ENCODE peak calls at places on chromosomes 11 and 22, in six cellular contexts. One of them, this sample, is unnamed.

GRCh38 chr11:76771446-76772099 is 11.6 kb upstream of the TSKU start:
- DNase-seq in GM23338: no peak
- DNase-seq in HepG2: no peak
- DNase-seq in sigmoid colon: peak
- DNase-seq in SK-N-MC: no peak
- DNase-seq in endothelial cell of umbilical vein: no peak
- DNase-seq in this sample: no peak

GRCh38 chr22:46525681-46526483 is 11.5 kb downstream of the CELSR1 start:
- DNase-seq in GM23338: no peak
- DNase-seq in HepG2: no peak
- DNase-seq in sigmoid colon: no peak
- DNase-seq in SK-N-MC: no peak
- DNase-seq in endothelial cell of umbilical vein: no peak
- DNase-seq in this sample: no peak

GRCh38 chr11:129283141-129283540 is 91.0 kb upstream of the ARHGAP32 start:
- DNase-seq in GM23338: peak
- DNase-seq in HepG2: peak
- DNase-seq in sigmoid colon: no peak
- DNase-seq in SK-N-MC: no peak
- DNase-seq in endothelial cell of umbilical vein: no peak
- DNase-seq in this sample: no peak

GRCh38 chr11:45583981-45584380 is 81.4 kb downstream of the CHST1 start:
- DNase-seq in GM23338: no peak
- DNase-seq in HepG2: no peak
- DNase-seq in sigmoid colon: no peak
- DNase-seq in SK-N-MC: no peak
- DNase-seq in endothelial cell of umbilical vein: no peak
- DNase-seq in this sample: no peak

GRCh38 chr11:129928923-129929692 is 33.7 kb upstream of the NFRKB start:
- DNase-seq in GM23338: no peak
- DNase-seq in HepG2: no peak
- DNase-seq in sigmoid colon: no peak
- DNase-seq in SK-N-MC: no peak
- DNase-seq in endothelial cell of umbilical vein: no peak
- DNase-seq in this sample: no peak

GRCh38 chr11:19161651-19162050 is 40.1 kb downstream of the CSRP3 start:
- DNase-seq in GM23338: no peak
- DNase-seq in HepG2: no peak
- DNase-seq in sigmoid colon: no peak
- DNase-seq in SK-N-MC: no peak
- DNase-seq in endothelial cell of umbilical vein: no peak
- DNase-seq in this sample: no peak

GRCh38 chr11:77196961-77197360 is 68.9 kb downstream of the MYO7A start:
- DNase-seq in GM23338: no peak
- DNase-seq in HepG2: no peak
- DNase-seq in sigmoid colon: peak
- DNase-seq in SK-N-MC: no peak
- DNase-seq in endothelial cell of umbilical vein: no peak
- DNase-seq in this sample: no peak

GRCh38 chr22:27454807-27455450 is 346.6 kb downstream of the MN1 start:
- DNase-seq in GM23338: peak
- DNase-seq in HepG2: no peak
- DNase-seq in sigmoid colon: no peak
- DNase-seq in SK-N-MC: no peak
- DNase-seq in endothelial cell of umbilical vein: no peak
- DNase-seq in this sample: no peak

GRCh38 chr22:46538816-46539163 is 1.4 kb upstream of the CELSR1 start:
- DNase-seq in GM23338: no peak
- DNase-seq in HepG2: no peak
- DNase-seq in sigmoid colon: no peak
- DNase-seq in SK-N-MC: no peak
- DNase-seq in endothelial cell of umbilical vein: no peak
- DNase-seq in this sample: no peak

GRCh38 chr11:75760710-75761493 is 7.7 kb upstream of the DGAT2 start:
- DNase-seq in GM23338: no peak
- DNase-seq in HepG2: no peak
- DNase-seq in sigmoid colon: no peak
- DNase-seq in SK-N-MC: no peak
- DNase-seq in endothelial cell of umbilical vein: peak
- DNase-seq in this sample: no peak

GRCh38 chr11:115612331-115612730 is 108.1 kb upstream of the CADM1 start:
- DNase-seq in GM23338: peak
- DNase-seq in HepG2: no peak
- DNase-seq in sigmoid colon: no peak
- DNase-seq in SK-N-MC: no peak
- DNase-seq in endothelial cell of umbilical vein: no peak
- DNase-seq in this sample: no peak

GRCh38 chr22:46108564-46109473 is 41.5 kb upstream of the PPARA start:
- DNase-seq in GM23338: peak
- DNase-seq in HepG2: peak
- DNase-seq in sigmoid colon: peak
- DNase-seq in SK-N-MC: no peak
- DNase-seq in endothelial cell of umbilical vein: peak
- DNase-seq in this sample: peak

GRCh38 chr22:44640618-44641155 is 61.3 kb upstream of the PRR5 start:
- DNase-seq in GM23338: no peak
- DNase-seq in HepG2: no peak
- DNase-seq in sigmoid colon: no peak
- DNase-seq in SK-N-MC: no peak
- DNase-seq in endothelial cell of umbilical vein: no peak
- DNase-seq in this sample: peak

GRCh38 chr11:65445101-65445603 is 22.6 kb downstream of the NEAT1 start:
- DNase-seq in GM23338: no peak
- DNase-seq in HepG2: no peak
- DNase-seq in sigmoid colon: no peak
- DNase-seq in SK-N-MC: no peak
- DNase-seq in endothelial cell of umbilical vein: peak
- DNase-seq in this sample: no peak

GRCh38 chr11:2202071-2202899 is 30.7 kb upstream of the TH start:
- DNase-seq in GM23338: no peak
- DNase-seq in HepG2: no peak
- DNase-seq in sigmoid colon: peak
- DNase-seq in SK-N-MC: no peak
- DNase-seq in endothelial cell of umbilical vein: no peak
- DNase-seq in this sample: peak

GRCh38 chr11:123757976-123758375 is 3.7 kb upstream of the OR6X1 start:
- DNase-seq in GM23338: no peak
- DNase-seq in HepG2: no peak
- DNase-seq in sigmoid colon: no peak
- DNase-seq in SK-N-MC: no peak
- DNase-seq in endothelial cell of umbilical vein: no peak
- DNase-seq in this sample: no peak

GRCh38 chr11:129066229-129066628 is 123.6 kb upstream of the TP53AIP1 start:
- DNase-seq in GM23338: no peak
- DNase-seq in HepG2: no peak
- DNase-seq in sigmoid colon: no peak
- DNase-seq in SK-N-MC: no peak
- DNase-seq in endothelial cell of umbilical vein: no peak
- DNase-seq in this sample: no peak

GRCh38 chr11:72738199-72739141 is 13.7 kb downstream of the ARAP1 start:
- DNase-seq in GM23338: peak
- DNase-seq in HepG2: no peak
- DNase-seq in sigmoid colon: peak
- DNase-seq in SK-N-MC: no peak
- DNase-seq in endothelial cell of umbilical vein: no peak
- DNase-seq in this sample: no peak

GRCh38 chr22:44436656-44437492 is 61.2 kb downstream of the RTL6 start:
- DNase-seq in GM23338: no peak
- DNase-seq in HepG2: no peak
- DNase-seq in sigmoid colon: peak
- DNase-seq in SK-N-MC: no peak
- DNase-seq in endothelial cell of umbilical vein: no peak
- DNase-seq in this sample: no peak

GRCh38 chr11:58003036-58003435 is 20.6 kb upstream of the OR9Q1 start:
- DNase-seq in GM23338: no peak
- DNase-seq in HepG2: no peak
- DNase-seq in sigmoid colon: no peak
- DNase-seq in SK-N-MC: no peak
- DNase-seq in endothelial cell of umbilical vein: peak
- DNase-seq in this sample: no peak

GRCh38 chr11:113014262-113014661 is 53.0 kb downstream of the NCAM1 start:
- DNase-seq in GM23338: no peak
- DNase-seq in HepG2: no peak
- DNase-seq in sigmoid colon: peak
- DNase-seq in SK-N-MC: no peak
- DNase-seq in endothelial cell of umbilical vein: no peak
- DNase-seq in this sample: peak

GRCh38 chr11:117315285-117316196 is 515 bp downstream of the BACE1 start:
- DNase-seq in GM23338: peak
- DNase-seq in HepG2: no peak
- DNase-seq in sigmoid colon: peak
- DNase-seq in SK-N-MC: no peak
- DNase-seq in endothelial cell of umbilical vein: peak
- DNase-seq in this sample: no peak

GRCh38 chr11:69173326-69173725 is 17.6 kb downstream of the SMIM38 start:
- DNase-seq in GM23338: no peak
- DNase-seq in HepG2: no peak
- DNase-seq in sigmoid colon: no peak
- DNase-seq in SK-N-MC: no peak
- DNase-seq in endothelial cell of umbilical vein: no peak
- DNase-seq in this sample: no peak
- TF ChIP-seq POLR2AphosphoS5 in GM23338: no peak
- TF ChIP-seq POLR2AphosphoS5 in HepG2: no peak
- TF ChIP-seq POLR2AphosphoS5 in sigmoid colon: no peak
- TF ChIP-seq POLR2AphosphoS5 in SK-N-MC: no peak
- TF ChIP-seq POLR2AphosphoS5 in endothelial cell of umbilical vein: no peak
- TF ChIP-seq POLR2AphosphoS5 in this sample: no peak

DNA sequence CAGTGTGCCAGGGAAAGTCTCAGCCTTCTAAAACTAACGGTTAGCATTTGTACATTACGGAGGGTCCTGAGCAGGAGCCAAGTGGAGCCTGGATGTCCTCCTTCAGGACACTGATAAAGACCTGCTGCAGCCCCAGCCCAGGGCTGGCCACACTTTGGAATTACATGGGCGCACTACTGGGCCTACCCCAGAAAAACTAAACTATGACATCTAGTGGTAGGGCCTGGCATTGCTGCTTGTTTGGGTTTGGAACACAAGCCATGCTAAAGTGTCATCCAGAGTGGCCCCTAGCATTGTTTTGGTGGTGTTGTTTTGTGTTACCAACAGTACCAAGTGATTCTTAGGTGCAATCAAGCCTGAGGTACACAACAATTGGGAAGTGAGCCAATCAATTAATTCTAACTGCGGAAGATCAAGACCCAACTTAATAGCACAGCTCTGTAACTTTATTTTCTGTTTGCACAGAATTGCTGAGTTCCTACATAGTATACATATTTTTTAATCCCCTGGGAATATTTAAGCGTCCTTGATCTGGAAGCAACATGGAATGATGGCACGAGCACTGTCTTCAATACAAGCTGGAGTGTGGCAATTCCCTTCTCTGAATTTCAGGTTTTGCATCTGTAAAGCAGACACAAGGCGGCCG is 340.7 kb downstream of the LARGE1 start:
- DNase-seq in GM23338: peak
- DNase-seq in HepG2: peak
- DNase-seq in sigmoid colon: peak
- DNase-seq in SK-N-MC: no peak
- DNase-seq in endothelial cell of umbilical vein: no peak
- DNase-seq in this sample: peak
- TF ChIP-seq POLR2AphosphoS5 in GM23338: no peak
- TF ChIP-seq POLR2AphosphoS5 in HepG2: no peak
- TF ChIP-seq POLR2AphosphoS5 in sigmoid colon: no peak
- TF ChIP-seq POLR2AphosphoS5 in SK-N-MC: no peak
- TF ChIP-seq POLR2AphosphoS5 in endothelial cell of umbilical vein: no peak
- TF ChIP-seq POLR2AphosphoS5 in this sample: no peak

DNA sequence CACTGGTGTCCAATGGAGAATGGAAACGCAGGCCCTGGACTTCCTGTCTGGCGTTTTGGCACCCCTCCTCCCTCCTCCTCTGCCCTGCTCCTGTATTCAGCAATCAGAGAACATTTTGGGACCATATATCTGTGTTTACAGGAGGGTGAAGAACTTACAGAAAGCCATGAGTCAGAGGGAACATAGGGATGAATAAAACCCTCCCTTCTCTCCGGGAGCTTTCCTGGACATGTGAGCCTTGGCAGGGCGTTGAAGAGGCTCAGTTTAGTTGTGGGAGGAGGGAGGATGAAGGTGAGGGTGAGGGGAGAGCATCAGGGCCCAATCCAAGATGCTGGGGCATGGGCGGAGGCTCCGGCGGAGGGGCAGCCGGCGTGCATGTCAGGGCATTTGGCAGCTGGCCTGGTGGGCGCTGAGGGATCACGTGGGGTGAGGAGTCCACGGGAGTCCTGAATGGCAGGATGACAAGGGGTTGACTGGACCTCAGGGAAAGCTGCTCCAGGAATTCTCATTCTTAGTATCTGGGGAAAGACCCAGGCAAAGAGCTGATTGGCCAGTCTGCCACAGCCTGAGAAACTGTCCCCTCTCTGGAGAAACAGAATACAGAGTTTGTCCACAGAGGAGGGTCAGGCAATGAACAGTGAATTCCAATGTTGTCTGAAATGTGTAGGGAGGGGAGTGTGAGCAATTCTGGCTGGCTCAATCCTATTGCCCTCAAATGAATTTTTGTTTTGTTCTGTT is 28.9 kb downstream of the MICAL2 start:
- DNase-seq in GM23338: no peak
- DNase-seq in HepG2: no peak
- DNase-seq in sigmoid colon: peak
- DNase-seq in SK-N-MC: no peak
- DNase-seq in endothelial cell of umbilical vein: no peak
- DNase-seq in this sample: no peak
- TF ChIP-seq POLR2AphosphoS5 in GM23338: no peak
- TF ChIP-seq POLR2AphosphoS5 in HepG2: no peak
- TF ChIP-seq POLR2AphosphoS5 in sigmoid colon: peak
- TF ChIP-seq POLR2AphosphoS5 in SK-N-MC: no peak
- TF ChIP-seq POLR2AphosphoS5 in endothelial cell of umbilical vein: no peak
- TF ChIP-seq POLR2AphosphoS5 in this sample: no peak

GRCh38 chr11:70705097-70705496 is 306.8 kb downstream of the CTTN start:
- DNase-seq in GM23338: no peak
- DNase-seq in HepG2: no peak
- DNase-seq in sigmoid colon: no peak
- DNase-seq in SK-N-MC: no peak
- DNase-seq in endothelial cell of umbilical vein: no peak
- DNase-seq in this sample: no peak
- TF ChIP-seq POLR2AphosphoS5 in GM23338: no peak
- TF ChIP-seq POLR2AphosphoS5 in HepG2: no peak
- TF ChIP-seq POLR2AphosphoS5 in sigmoid colon: no peak
- TF ChIP-seq POLR2AphosphoS5 in SK-N-MC: no peak
- TF ChIP-seq POLR2AphosphoS5 in endothelial cell of umbilical vein: no peak
- TF ChIP-seq POLR2AphosphoS5 in this sample: no peak

DNA sequence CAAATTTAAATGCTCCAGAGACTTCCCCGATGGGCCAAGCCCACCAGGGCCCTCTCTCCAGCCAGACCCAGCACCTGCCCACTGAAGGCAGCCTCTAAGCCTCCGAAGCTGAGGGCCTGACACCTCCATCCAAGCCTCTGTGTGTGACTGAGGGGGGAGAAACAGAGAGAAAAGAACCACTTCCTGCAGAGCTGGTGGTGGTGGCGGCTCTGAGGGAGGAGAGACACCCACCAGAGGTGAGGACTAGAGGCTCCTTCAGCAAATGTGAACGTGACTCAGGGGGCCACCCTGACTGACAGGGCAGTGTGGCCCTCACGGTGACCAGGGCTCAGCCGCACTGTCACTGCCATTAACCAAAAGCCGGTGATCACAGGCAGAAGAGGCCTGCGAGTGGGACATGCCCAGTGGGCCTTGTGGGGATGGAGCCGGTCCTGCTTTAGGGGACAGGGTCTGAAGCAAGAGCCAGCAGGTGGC is 31.0 kb upstream of the CD5 start:
- DNase-seq in GM23338: no peak
- DNase-seq in HepG2: no peak
- DNase-seq in sigmoid colon: peak
- DNase-seq in SK-N-MC: no peak
- DNase-seq in endothelial cell of umbilical vein: no peak
- DNase-seq in this sample: no peak
- TF ChIP-seq POLR2AphosphoS5 in GM23338: no peak
- TF ChIP-seq POLR2AphosphoS5 in HepG2: no peak
- TF ChIP-seq POLR2AphosphoS5 in sigmoid colon: no peak
- TF ChIP-seq POLR2AphosphoS5 in SK-N-MC: no peak
- TF ChIP-seq POLR2AphosphoS5 in endothelial cell of umbilical vein: no peak
- TF ChIP-seq POLR2AphosphoS5 in this sample: no peak